ENCODE peak calls at places on chromosomes 6 and 20, in nine cellular contexts. Z is left lung; J is cardiac fibroblast; X is psoas muscle; S is AG04450; F is lower leg skin; E is CD8-positive, alpha-beta T cell; A is heart left ventricle; L is NT2/D1. D is an unnamed sample.

GRCh38 chr6:16136536-16137450 is 7.9 kb downstream of the MYLIP start:
- DNase-seq in X (peak), Z (no peak), A (no peak), E (peak), J (peak), S (peak), F (no peak), L (no peak), D (no peak)

GRCh38 chr6:125867483-125867935 is 76.7 kb downstream of the NCOA7 start:
- DNase-seq in L (no peak), E (no peak), J (peak), Z (peak), S (peak), A (no peak), X (no peak), F (no peak), D (no peak)

GRCh38 chr6:109051301-109051700 is 43.3 kb downstream of the SESN1 start:
- DNase-seq in X (no peak), A (no peak), E (no peak), F (no peak), J (no peak), L (no peak), S (no peak), Z (no peak), D (no peak)

GRCh38 chr6:38846844-38847243 is 131.7 kb downstream of the DNAH8 start:
- DNase-seq in A (no peak), X (no peak), Z (no peak), L (no peak), S (no peak), F (no peak), E (no peak), J (no peak), D (no peak)

GRCh38 chr20:51460163-51460562 is 82.4 kb downstream of the NFATC2 start:
- DNase-seq in F (no peak), J (no peak), S (no peak), L (no peak), E (no peak), A (no peak), Z (no peak), X (no peak), D (no peak)

GRCh38 chr20:40497781-40498691 is 191.0 kb downstream of the MAFB start:
- DNase-seq in A (peak), S (no peak), X (peak), Z (peak), J (peak), L (no peak), E (no peak), F (no peak), D (no peak)

GRCh38 chr6:32369678-32370077 is 2.0 kb downstream of the TSBP1 start:
- DNase-seq in F (no peak), Z (no peak), E (no peak), L (no peak), S (peak), J (peak), A (no peak), X (no peak), D (no peak)

GRCh38 chr6:144730088-144730640 is 445.0 kb downstream of the UTRN start:
- DNase-seq in L (no peak), Z (no peak), F (no peak), X (no peak), E (no peak), A (no peak), S (no peak), J (no peak), D (no peak)

GRCh38 chr6:160791459-160791858 is 89.4 kb downstream of the PLG start:
- DNase-seq in J (no peak), Z (no peak), S (no peak), X (no peak), A (no peak), E (no peak), F (no peak), L (no peak), D (no peak)

GRCh38 chr6:150640556-150641206 is 41.0 kb downstream of the PLEKHG1 start:
- DNase-seq in A (no peak), J (no peak), X (no peak), S (no peak), Z (no peak), E (no peak), L (no peak), F (no peak), D (no peak)
- H3K4me3 ChIP-seq in A (no peak), J (no peak), X (peak), S (no peak), Z (no peak), E (no peak), L (no peak), F (no peak), D (no peak)

GRCh38 chr6:1915226-1915625 is 305.5 kb downstream of the FOXC1 start:
- DNase-seq in L (no peak), S (no peak), F (no peak), E (no peak), A (no peak), X (no peak), J (no peak), Z (no peak), D (no peak)
- H3K4me3 ChIP-seq in L (no peak), S (no peak), F (no peak), E (no peak), A (no peak), X (no peak), J (no peak), Z (no peak), D (no peak)

DNA sequence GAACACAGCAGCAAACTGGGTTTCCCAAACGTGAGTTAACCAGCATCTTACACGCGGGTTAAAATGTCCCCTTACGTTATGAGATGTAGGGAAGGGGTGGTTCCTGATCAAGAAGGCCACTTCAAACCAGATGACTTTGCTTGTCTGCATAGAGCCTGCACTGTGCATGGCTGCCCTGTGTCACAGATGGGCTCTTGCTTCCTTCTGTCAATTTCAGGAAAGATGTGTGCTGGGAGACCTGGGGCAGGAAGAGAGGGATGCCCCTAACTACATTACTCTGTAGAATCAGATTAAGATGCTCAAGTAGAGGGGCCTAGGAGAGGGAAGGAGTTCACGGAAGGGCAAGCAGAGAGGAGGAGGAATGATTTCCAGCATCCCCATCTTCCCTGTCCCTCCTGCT is 63.5 kb upstream of the ZMYND8 start:
- DNase-seq in L (no peak), J (no peak), E (no peak), Z (no peak), A (no peak), F (no peak), S (no peak), X (no peak), D (no peak)
- H3K4me3 ChIP-seq in L (no peak), J (no peak), E (no peak), Z (no peak), A (no peak), F (no peak), S (no peak), X (no peak), D (no peak)

GRCh38 chr6:7016238-7016637 is 91.5 kb upstream of the RREB1 start:
- DNase-seq in L (no peak), A (no peak), E (no peak), Z (no peak), J (no peak), F (no peak), X (no peak), S (no peak), D (no peak)
- H3K4me3 ChIP-seq in L (no peak), A (no peak), E (no peak), Z (no peak), J (no peak), F (no peak), X (no peak), S (no peak), D (no peak)

DNA sequence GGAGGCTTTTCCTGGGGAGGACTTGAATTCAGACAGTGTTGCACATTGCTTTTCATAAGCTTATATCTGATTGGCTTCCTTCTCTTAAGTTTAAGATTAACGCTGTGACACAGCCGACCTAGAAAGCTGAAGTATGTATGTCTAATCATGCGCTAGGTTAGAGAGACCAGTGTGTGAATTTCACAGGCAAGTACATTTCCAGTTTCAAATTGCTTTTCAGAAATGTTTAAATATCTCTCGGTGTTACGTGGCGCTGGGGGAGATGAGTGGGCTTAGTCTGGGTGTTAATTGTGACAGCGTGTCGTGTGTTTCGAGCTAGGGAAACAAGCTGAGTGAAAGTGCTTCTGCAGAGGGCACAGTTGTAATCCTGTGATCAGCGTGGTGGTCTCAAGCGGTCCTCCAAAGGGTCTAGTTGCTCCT is 166.5 kb downstream of the SASH1 start:
- DNase-seq in Z (no peak), X (no peak), E (no peak), F (no peak), J (peak), L (no peak), S (no peak), A (no peak), D (no peak)
- H3K4me3 ChIP-seq in Z (peak), X (peak), E (no peak), F (peak), J (peak), L (peak), S (peak), A (peak), D (peak)